ENCODE peak calls at places on chromosomes 11 and 22, in ten cellular contexts. U, V, M, B, A, T, P, O, D and N are unnamed samples.

GRCh38 chr11:116458546-116458945 is 314.2 kb downstream of the BUD13 start:
- DNase-seq in A (no peak), P (no peak), T (no peak), B (no peak), U (no peak), D (no peak), V (no peak), M (no peak), O (no peak), N (no peak)

GRCh38 chr11:77377734-77378133 is 76.2 kb upstream of the GDPD4 start:
- DNase-seq in B (no peak), V (no peak), T (no peak), P (no peak), M (no peak), O (peak), D (no peak), U (no peak), A (no peak), N (no peak)

GRCh38 chr11:57422669-57423068 is 4.3 kb downstream of the SLC43A3 start:
- DNase-seq in P (no peak), A (no peak), V (no peak), D (no peak), M (no peak), U (no peak), O (no peak), B (no peak), T (no peak), N (no peak)

GRCh38 chr11:111797145-111797581 is 31.0 kb upstream of the PPP2R1B start:
- DNase-seq in V (no peak), U (no peak), O (peak), P (peak), M (no peak), D (no peak), A (peak), B (no peak), T (peak), N (no peak)

GRCh38 chr11:9941991-9942390 is 278.1 kb downstream of the SWAP70 start:
- DNase-seq in B (no peak), P (no peak), M (no peak), A (no peak), O (no peak), T (no peak), U (no peak), D (no peak), V (no peak), N (no peak)

GRCh38 chr22:20588843-20589581 is 81.6 kb downstream of the MED15 start:
- DNase-seq in T (no peak), M (no peak), B (no peak), V (no peak), U (no peak), P (no peak), A (no peak), D (no peak), O (no peak), N (no peak)

GRCh38 chr11:18420067-18420466 is 7.9 kb downstream of the LDHC start:
- DNase-seq in O (no peak), A (no peak), T (no peak), U (no peak), D (no peak), P (no peak), M (no peak), V (no peak), B (no peak), N (no peak)

GRCh38 chr11:2207773-2208621 is 36.4 kb upstream of the TH start:
- DNase-seq in B (no peak), O (no peak), D (peak), P (no peak), T (no peak), A (peak), U (no peak), V (no peak), M (no peak), N (peak)

GRCh38 chr22:48949375-48950149 is 878.1 kb downstream of the BRD1 start:
- DNase-seq in T (no peak), O (no peak), P (no peak), V (no peak), B (no peak), M (no peak), A (no peak), U (no peak), D (no peak), N (no peak)

GRCh38 chr11:112255075-112255739 is 5.5 kb downstream of the PLET1 start:
- DNase-seq in A (peak), T (peak), M (no peak), D (no peak), U (no peak), P (no peak), B (peak), O (peak), V (no peak), N (no peak)

GRCh38 chr11:90134420-90135003 is at the start of gene NAALAD2:
- DNase-seq in B (no peak), V (peak), U (no peak), T (peak), A (no peak), D (peak), P (peak), M (peak), O (no peak), N (no peak)

GRCh38 chr22:32589007-32589406 is 114.4 kb downstream of the FBXO7 start:
- DNase-seq in P (no peak), V (no peak), A (no peak), D (no peak), B (no peak), U (no peak), M (no peak), O (no peak), T (no peak), N (no peak)